ENCODE peak calls at places on chromosomes 1 and 21, in nine cellular contexts. L, Y, X, I, M, F, U, O and Z are unnamed samples.
A peak's percentile ranks its signal among the peaks of the same experiment; 100 is the strongest.

GRCh38 chr1:201628490-201628889 is 89.6 kb downstream of the NAV1 start:
- DNase-seq in U (no peak), F (no peak), X (no peak), Y (no peak), M (no peak), O (peak; percentile 39), I (no peak), L (no peak), Z (peak; percentile 72)

GRCh38 chr1:25167269-25168192 is 64.8 kb downstream of the SYF2 start:
- DNase-seq in M (no peak), U (no peak), Y (no peak), O (peak; percentile 45), X (no peak), F (no peak), I (no peak), L (no peak), Z (no peak)

GRCh38 chr1:112285311-112285710 is 110.7 kb upstream of the CTTNBP2NL start:
- DNase-seq in L (no peak), I (no peak), O (no peak), F (no peak), U (no peak), Y (no peak), M (no peak), X (no peak), Z (no peak)

GRCh38 chr1:81554108-81554507 is 246.6 kb upstream of the ADGRL2 start:
- DNase-seq in U (no peak), M (no peak), F (no peak), O (no peak), X (no peak), I (no peak), L (no peak), Y (peak; percentile 90), Z (no peak)

GRCh38 chr1:43867946-43868740 is 65.5 kb upstream of the ARTN start:
- DNase-seq in F (no peak), Y (no peak), M (no peak), I (no peak), X (peak; percentile 82), L (peak; percentile 67), O (no peak), U (no peak), Z (no peak)

GRCh38 chr1:25731626-25732370 is 68.2 kb upstream of the SELENON start:
- DNase-seq in F (no peak), O (no peak), L (no peak), I (no peak), Y (no peak), U (no peak), M (no peak), X (no peak), Z (no peak)

GRCh38 chr1:171772312-171772711 is 9.1 kb upstream of the METTL13 start:
- DNase-seq in F (no peak), I (no peak), Y (no peak), U (no peak), M (no peak), L (no peak), O (no peak), X (no peak), Z (no peak)

GRCh38 chr1:243765676-243766075 is 84.4 kb downstream of the AKT3 start:
- DNase-seq in O (no peak), F (no peak), M (no peak), Y (no peak), X (no peak), I (no peak), U (no peak), L (no peak), Z (no peak)

GRCh38 chr1:29358183-29358582 is 121.9 kb downstream of the PTPRU start:
- DNase-seq in F (no peak), O (no peak), X (no peak), U (no peak), L (no peak), M (no peak), I (no peak), Y (no peak), Z (no peak)

GRCh38 chr1:24724345-24725208 is 20.7 kb upstream of the CLIC4 start:
- DNase-seq in I (no peak), X (peak; percentile 85), L (peak; percentile 84), M (no peak), U (no peak), O (no peak), F (no peak), Y (no peak), Z (no peak)

GRCh38 chr1:232322162-232322734 is 307.7 kb downstream of the SIPA1L2 start:
- DNase-seq in I (no peak), O (peak; percentile 77), M (no peak), F (no peak), X (no peak), L (no peak), U (no peak), Y (no peak), Z (no peak)

GRCh38 chr1:40232444-40232843 is 15.3 kb upstream of the TMCO2 start:
- DNase-seq in Y (peak; percentile 97), M (no peak), U (peak; percentile 41), F (no peak), O (no peak), X (no peak), I (no peak), L (no peak), Z (no peak)

GRCh38 chr1:14486401-14487110 is 111.9 kb upstream of the KAZN start:
- DNase-seq in Y (no peak), O (no peak), X (peak; percentile 95), M (no peak), F (no peak), I (no peak), U (no peak), L (peak; percentile 69), Z (no peak)

GRCh38 chr1:206935491-206936067 is 10.7 kb downstream of the PIGR start:
- DNase-seq in U (no peak), M (peak; percentile 58), L (peak; percentile 7), O (no peak), I (peak; percentile 52), Y (no peak), X (peak; percentile 68), F (no peak), Z (peak; percentile 83)

GRCh38 chr1:46065405-46065804 is 67.0 kb downstream of the PIK3R3 start:
- DNase-seq in I (no peak), X (no peak), Y (peak; percentile 75), F (no peak), U (no peak), L (no peak), O (peak; percentile 22), M (no peak), Z (no peak)

GRCh38 chr1:214271995-214272731 is 8.8 kb upstream of the SMYD2 start:
- DNase-seq in Y (no peak), U (no peak), M (no peak), L (no peak), X (no peak), I (no peak), F (no peak), O (no peak), Z (no peak)

GRCh38 chr1:229972600-229973296 is 94.3 kb upstream of the GALNT2 start:
- DNase-seq in L (no peak), U (no peak), X (peak; percentile 5), F (no peak), I (no peak), O (no peak), Y (no peak), M (peak; percentile 25), Z (no peak)
- TF ChIP-seq CTCF in L (peak; percentile 14), U (no peak), X (no peak), F (peak; percentile 7), I (no peak), O (peak; percentile 31), Y (peak; percentile 32), M (peak; percentile 77), Z (peak; percentile 58)

DNA sequence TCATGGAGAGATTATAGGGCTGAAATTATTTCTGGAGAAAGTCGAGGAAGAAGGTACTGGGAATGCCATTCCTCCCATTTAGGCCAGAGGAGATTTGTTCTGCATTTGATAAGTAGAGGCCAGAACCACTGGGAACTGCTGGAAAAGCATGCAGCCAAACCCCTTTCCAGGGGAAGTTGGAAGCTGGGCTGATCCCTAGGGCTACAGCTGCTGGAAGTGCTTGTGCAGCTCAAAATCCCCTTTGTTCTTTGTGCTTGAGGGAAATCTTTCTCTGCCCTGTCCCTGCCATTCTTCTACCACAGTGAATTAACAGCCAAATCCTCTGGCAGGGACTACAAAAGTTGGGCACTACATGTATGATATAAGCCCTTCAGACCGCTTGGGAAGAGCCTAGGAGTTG is 734.1 kb downstream of the LRRIQ3 start:
- DNase-seq in O (no peak), I (no peak), L (no peak), Y (no peak), X (no peak), U (no peak), M (no peak), F (no peak), Z (no peak)
- H3K9me3 ChIP-seq in O (no peaks in the 10 kb centered on the region), I (no peaks in the 10 kb centered on the region), L (peaks cover 4% of the 10 kb centered on the region), Y (no peaks in the 10 kb centered on the region), X (no peaks in the 10 kb centered on the region), U (no peaks in the 10 kb centered on the region), M (no peaks in the 10 kb centered on the region), F (no peaks in the 10 kb centered on the region), Z (no peaks in the 10 kb centered on the region)

GRCh38 chr21:35908311-35909078 is 151.8 kb downstream of the SETD4 start:
- DNase-seq in L (no peak), M (no peak), U (no peak), Y (no peak), O (no peak), I (no peak), X (no peak), F (no peak), Z (no peak)

GRCh38 chr21:35904995-35905972 is 155.0 kb downstream of the SETD4 start:
- DNase-seq in L (no peak), Y (no peak), M (no peak), F (peak; percentile 57), O (no peak), U (no peak), I (no peak), X (peak; percentile 67), Z (no peak)

GRCh38 chr21:35906587-35906986 is 153.7 kb downstream of the SETD4 start:
- DNase-seq in U (no peak), Y (no peak), I (no peak), F (no peak), L (no peak), M (no peak), X (no peak), O (no peak), Z (no peak)

GRCh38 chr21:35909456-35910178 is 150.7 kb downstream of the SETD4 start:
- DNase-seq in O (no peak), U (no peak), L (peak; percentile 21), I (no peak), Y (no peak), F (no peak), X (no peak), M (no peak), Z (no peak)

GRCh38 chr21:35905973-35906357 is 154.4 kb downstream of the SETD4 start:
- DNase-seq in F (peak; percentile 52), O (no peak), I (no peak), L (no peak), Y (no peak), U (no peak), X (no peak), M (no peak), Z (no peak)
- TF ChIP-seq CTCF in F (no peak), O (no peak), I (no peak), L (no peak), Y (no peak), U (no peak), X (no peak), M (no peak), Z (no peak)

DNA sequence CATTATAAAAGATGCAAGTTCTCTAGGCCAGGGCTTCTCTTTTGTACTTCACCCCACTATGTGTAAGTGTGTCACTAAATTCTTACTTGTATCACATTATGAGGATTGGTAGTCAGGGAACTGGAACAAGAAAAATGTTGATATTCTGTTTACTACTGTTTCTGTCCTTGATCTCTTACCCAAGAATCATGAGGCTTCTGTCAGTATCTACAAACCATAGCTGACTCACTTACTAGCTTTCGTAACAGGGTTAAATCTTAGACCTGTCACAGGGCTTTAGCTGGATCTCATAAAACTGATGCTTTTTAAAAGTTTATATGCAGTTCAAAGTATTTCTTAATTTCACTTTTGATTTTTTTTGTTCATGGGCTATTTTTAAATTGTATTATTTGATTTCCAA is 681.2 kb downstream of the PLPP3 start:
- DNase-seq in X (peak; percentile 86), F (no peak), L (peak; percentile 89), M (no peak), Y (no peak), O (no peak), U (no peak), I (no peak), Z (no peak)
- H3K9me3 ChIP-seq in X (no peaks in the 10 kb centered on the region), F (peaks cover 3% of the 10 kb centered on the region), L (peaks cover 3% of the 10 kb centered on the region), M (no peaks in the 10 kb centered on the region), Y (no peaks in the 10 kb centered on the region), O (no peaks in the 10 kb centered on the region), U (no peaks in the 10 kb centered on the region), I (no peaks in the 10 kb centered on the region), Z (no peaks in the 10 kb centered on the region)